ENCODE peak calls at places on chromosomes 4 and X, in nine cellular contexts. Y is AG10803; N is NAMALWA; P is HCT116; W is DMS 273 treated with DMSO at 0.1 percent for 48 hours; L is pons; R is tibial nerve; Q is IMR-90; T is CD8-positive, alpha-beta memory T cell. G is an unnamed sample.

GRCh38 chr4:37873383-37873782 is 17.5 kb upstream of the TBC1D1 start:
- DNase-seq in Y (peak; percentile 13), N (no peak), P (no peak), W (no peak), L (no peak), R (no peak), Q (peak; percentile 75), T (no peak), G (no peak)

GRCh38 chrX:118574666-118575065 is 79.1 kb downstream of the DOCK11 start:
- DNase-seq in Y (no peak), N (no peak), P (no peak), W (no peak), L (no peak), R (no peak), Q (no peak), T (no peak), G (no peak)

GRCh38 chr4:167956676-167957075 is 135.7 kb upstream of the ANXA10 start:
- DNase-seq in Y (no peak), N (no peak), P (no peak), W (no peak), L (no peak), R (no peak), Q (peak; percentile 12), T (no peak), G (no peak)

GRCh38 chr4:153137168-153137567 is 67.1 kb upstream of the TRIM2 start:
- DNase-seq in Y (peak; percentile 91), N (no peak), P (no peak), W (no peak), L (no peak), R (no peak), Q (peak; percentile 83), T (no peak), G (no peak)

GRCh38 chr4:83535945-83536648 is at the start of gene GPAT3:
- DNase-seq in Y (peak; percentile 53), N (no peak), P (peak; percentile 75), W (no peak), L (no peak), R (peak; percentile 60), Q (peak; percentile 45), T (peak; percentile 76), G (peak; percentile 77)

GRCh38 chr4:148145475-148145874 is 296.7 kb downstream of the NR3C2 start:
- DNase-seq in Y (no peak), N (no peak), P (no peak), W (no peak), L (no peak), R (no peak), Q (no peak), T (no peak), G (no peak)

GRCh38 chrX:69124108-69124507 is 41.1 kb downstream of the PJA1 start:
- DNase-seq in Y (peak; percentile 30), N (no peak), P (no peak), W (no peak), L (no peak), R (no peak), Q (peak; percentile 65), T (no peak), G (no peak)

GRCh38 chrX:101108293-101108692 is 10.3 kb downstream of the CENPI start:
- DNase-seq in Y (peak; percentile 72), N (no peak), P (no peak), W (no peak), L (no peak), R (no peak), Q (peak; percentile 77), T (no peak), G (no peak)

GRCh38 chr4:55684276-55684675 is 48.2 kb upstream of the NMU start:
- DNase-seq in Y (no peak), N (no peak), P (no peak), W (no peak), L (no peak), R (no peak), Q (no peak), T (no peak), G (no peak)

GRCh38 chr4:188942606-188943005 is 803.4 kb downstream of the TRIML1 start:
- DNase-seq in Y (no peak), N (no peak), P (no peak), W (no peak), L (no peak), R (no peak), Q (peak; percentile 21), T (no peak), G (no peak)

GRCh38 chrX:71652405-71652804 is 14.9 kb upstream of the LOC101059915 start:
- DNase-seq in Y (peak; percentile 54), N (peak; percentile 73), P (peak; percentile 23), W (no peak), L (peak; percentile 65), R (no peak), Q (peak; percentile 59), T (peak; percentile 66), G (no peak)

GRCh38 chr4:4488405-4489404 is 53.1 kb downstream of the STX18 start:
- DNase-seq in Y (peak; percentile 79), N (peak; percentile 90), P (peak; percentile 60), W (peak; percentile 13), L (peak; percentile 87), R (peak; percentile 33), Q (peak; percentile 83), T (peak; percentile 76), G (no peak)

GRCh38 chr4:126106658-126107057 is 791.9 kb downstream of the FAT4 start:
- DNase-seq in Y (peak; percentile 3), N (peak; percentile 49), P (peak; percentile 4), W (no peak), L (no peak), R (no peak), Q (no peak), T (no peak), G (no peak)

GRCh38 chr4:54090804-54091623 is 8.9 kb upstream of the GSX2 start:
- DNase-seq in Y (peak; percentile 24), N (no peak), P (no peak), W (no peak), L (no peak), R (no peak), Q (peak; percentile 33), T (peak; percentile 59), G (no peak)

G was measured in type B pancreatic cell.